ENCODE peak calls at places on chromosomes 2 and 18, in eight cellular contexts. One of them, this sample, is unnamed.

GRCh38 chr2:30705711-30706533 is 101.3 kb downstream of the CAPN13 start:
- DNase-seq in ovary: no peak
- DNase-seq in fibroblast of lung: no peak
- DNase-seq in heart right ventricle: no peak
- DNase-seq in CD4-positive, alpha-beta T cell: no peak
- DNase-seq in AG04450: no peak
- DNase-seq in substantia nigra: no peak
- DNase-seq in A673: no peak
- DNase-seq in this sample: no peak

GRCh38 chr2:30702694-30703093 is 104.6 kb downstream of the CAPN13 start:
- DNase-seq in ovary: no peak
- DNase-seq in fibroblast of lung: no peak
- DNase-seq in heart right ventricle: no peak
- DNase-seq in CD4-positive, alpha-beta T cell: no peak
- DNase-seq in AG04450: no peak
- DNase-seq in substantia nigra: no peak
- DNase-seq in A673: no peak
- DNase-seq in this sample: no peak

GRCh38 chr18:457533-457932 is 43.0 kb downstream of the COLEC12 start:
- DNase-seq in ovary: no peak
- DNase-seq in fibroblast of lung: peak; percentile 69
- DNase-seq in heart right ventricle: no peak
- DNase-seq in CD4-positive, alpha-beta T cell: no peak
- DNase-seq in AG04450: no peak
- DNase-seq in substantia nigra: no peak
- DNase-seq in A673: no peak
- DNase-seq in this sample: no peak

GRCh38 chr2:179020156-179020750 is 29.7 kb downstream of the CCDC141 start:
- DNase-seq in ovary: no peak
- DNase-seq in fibroblast of lung: no peak
- DNase-seq in heart right ventricle: no peak
- DNase-seq in CD4-positive, alpha-beta T cell: no peak
- DNase-seq in AG04450: no peak
- DNase-seq in substantia nigra: no peak
- DNase-seq in A673: peak; percentile 30
- DNase-seq in this sample: no peak

GRCh38 chr2:24050041-24050655 is 607 bp downstream of the FKBP1B start:
- DNase-seq in ovary: peak; percentile 37
- DNase-seq in fibroblast of lung: peak; percentile 19
- DNase-seq in heart right ventricle: peak; percentile 9
- DNase-seq in CD4-positive, alpha-beta T cell: no peak
- DNase-seq in AG04450: no peak
- DNase-seq in substantia nigra: peak; percentile 28
- DNase-seq in A673: peak; percentile 50
- DNase-seq in this sample: no peak

GRCh38 chr2:85987266-85988178 is 98.7 kb upstream of the ST3GAL5 start:
- DNase-seq in ovary: no peak
- DNase-seq in fibroblast of lung: no peak
- DNase-seq in heart right ventricle: no peak
- DNase-seq in CD4-positive, alpha-beta T cell: no peak
- DNase-seq in AG04450: no peak
- DNase-seq in substantia nigra: no peak
- DNase-seq in A673: no peak
- DNase-seq in this sample: no peak

GRCh38 chr2:180573951-180574350 is 406.5 kb upstream of the UBE2E3 start:
- DNase-seq in ovary: no peak
- DNase-seq in fibroblast of lung: no peak
- DNase-seq in heart right ventricle: no peak
- DNase-seq in CD4-positive, alpha-beta T cell: no peak
- DNase-seq in AG04450: no peak
- DNase-seq in substantia nigra: no peak
- DNase-seq in A673: no peak
- DNase-seq in this sample: no peak

GRCh38 chr2:58974881-58975280 is 733.8 kb upstream of the FANCL start:
- DNase-seq in ovary: no peak
- DNase-seq in fibroblast of lung: no peak
- DNase-seq in heart right ventricle: no peak
- DNase-seq in CD4-positive, alpha-beta T cell: no peak
- DNase-seq in AG04450: no peak
- DNase-seq in substantia nigra: no peak
- DNase-seq in A673: no peak
- DNase-seq in this sample: peak; percentile 8

GRCh38 chr18:9951022-9951859 is 37.4 kb downstream of the VAPA start:
- DNase-seq in ovary: no peak
- DNase-seq in fibroblast of lung: peak; percentile 86
- DNase-seq in heart right ventricle: no peak
- DNase-seq in CD4-positive, alpha-beta T cell: no peak
- DNase-seq in AG04450: peak; percentile 43
- DNase-seq in substantia nigra: no peak
- DNase-seq in A673: peak; percentile 81
- DNase-seq in this sample: no peak

GRCh38 chr2:172704072-172704936 is 31.3 kb upstream of the RAPGEF4 start:
- DNase-seq in ovary: no peak
- DNase-seq in fibroblast of lung: peak; percentile 54
- DNase-seq in heart right ventricle: no peak
- DNase-seq in CD4-positive, alpha-beta T cell: no peak
- DNase-seq in AG04450: no peak
- DNase-seq in substantia nigra: no peak
- DNase-seq in A673: peak; percentile 71
- DNase-seq in this sample: no peak

GRCh38 chr2:86414996-86415395 is 26.2 kb upstream of the KDM3A start:
- DNase-seq in ovary: no peak
- DNase-seq in fibroblast of lung: no peak
- DNase-seq in heart right ventricle: no peak
- DNase-seq in CD4-positive, alpha-beta T cell: no peak
- DNase-seq in AG04450: no peak
- DNase-seq in substantia nigra: no peak
- DNase-seq in A673: peak; percentile 40
- DNase-seq in this sample: no peak

GRCh38 chr2:45944075-45944474 is 292.6 kb downstream of the PRKCE start:
- DNase-seq in ovary: no peak
- DNase-seq in fibroblast of lung: peak; percentile 57
- DNase-seq in heart right ventricle: no peak
- DNase-seq in CD4-positive, alpha-beta T cell: no peak
- DNase-seq in AG04450: peak; percentile 34
- DNase-seq in substantia nigra: no peak
- DNase-seq in A673: peak; percentile 42
- DNase-seq in this sample: no peak

GRCh38 chr18:9405977-9406376 is 69.3 kb upstream of the RALBP1 start:
- DNase-seq in ovary: no peak
- DNase-seq in fibroblast of lung: no peak
- DNase-seq in heart right ventricle: no peak
- DNase-seq in CD4-positive, alpha-beta T cell: no peak
- DNase-seq in AG04450: no peak
- DNase-seq in substantia nigra: no peak
- DNase-seq in A673: no peak
- DNase-seq in this sample: no peak

GRCh38 chr2:138775725-138776124 is 4.5 kb downstream of the NXPH2 start:
- DNase-seq in ovary: no peak
- DNase-seq in fibroblast of lung: no peak
- DNase-seq in heart right ventricle: no peak
- DNase-seq in CD4-positive, alpha-beta T cell: no peak
- DNase-seq in AG04450: no peak
- DNase-seq in substantia nigra: no peak
- DNase-seq in A673: no peak
- DNase-seq in this sample: no peak

GRCh38 chr2:26325851-26326250 is 20.1 kb upstream of the SELENOI start:
- DNase-seq in ovary: no peak
- DNase-seq in fibroblast of lung: peak; percentile 81
- DNase-seq in heart right ventricle: no peak
- DNase-seq in CD4-positive, alpha-beta T cell: no peak
- DNase-seq in AG04450: no peak
- DNase-seq in substantia nigra: no peak
- DNase-seq in A673: no peak
- DNase-seq in this sample: no peak

DNA sequence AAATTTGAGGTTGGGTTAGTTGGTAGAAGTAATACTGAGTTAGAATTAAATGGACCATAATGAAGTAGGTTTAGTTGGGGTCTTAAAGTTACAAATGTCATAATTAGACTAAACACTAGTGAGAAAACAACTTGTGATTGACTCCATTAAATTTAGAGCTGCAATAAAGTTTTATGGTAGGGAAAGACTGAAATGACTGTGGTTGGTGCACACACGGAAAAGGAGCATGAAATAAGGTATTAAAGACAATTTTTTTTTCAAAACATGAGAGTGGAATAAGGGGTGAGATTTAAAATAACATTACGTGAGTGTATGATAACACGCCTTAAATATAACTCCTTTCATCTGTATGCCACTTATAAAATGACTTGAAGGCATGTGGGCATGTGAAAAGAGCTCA is 1.5 kb downstream of the FRZB start:
- DNase-seq in ovary: no peak
- DNase-seq in fibroblast of lung: no peak
- DNase-seq in heart right ventricle: no peak
- DNase-seq in CD4-positive, alpha-beta T cell: no peak
- DNase-seq in AG04450: no peak
- DNase-seq in substantia nigra: no peak
- DNase-seq in A673: no peak
- DNase-seq in this sample: no peak
- H3K27ac ChIP-seq in ovary: no peak overlapping the region
- H3K27ac ChIP-seq in fibroblast of lung: no peak overlapping the region
- H3K27ac ChIP-seq in heart right ventricle: no peak overlapping the region
- H3K27ac ChIP-seq in CD4-positive, alpha-beta T cell: no peak overlapping the region
- H3K27ac ChIP-seq in AG04450: no peak overlapping the region
- H3K27ac ChIP-seq in substantia nigra: no peak overlapping the region
- H3K27ac ChIP-seq in A673: no peak overlapping the region
- H3K27ac ChIP-seq in this sample: no peak overlapping the region

DNA sequence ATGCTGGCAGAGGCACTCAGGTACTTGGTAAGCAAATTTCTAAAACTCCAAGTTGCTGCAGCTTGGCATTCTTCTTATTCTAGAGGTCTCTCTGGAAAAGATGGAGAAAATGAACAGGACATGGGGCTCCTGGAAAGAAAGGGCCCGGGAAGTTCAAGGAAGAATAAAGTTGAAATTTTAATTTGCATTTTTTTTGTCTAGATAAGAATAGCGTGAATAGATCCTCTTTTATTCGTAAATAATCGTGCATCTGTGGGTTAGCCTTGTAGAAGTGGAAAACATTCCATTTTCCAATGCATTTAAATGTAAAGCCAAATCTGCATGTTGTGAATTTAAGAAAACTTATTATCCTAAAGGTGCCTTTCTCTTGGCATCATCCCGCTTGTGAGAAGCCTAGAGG is 61.0 kb downstream of the TNFRSF11A start:
- DNase-seq in ovary: no peak
- DNase-seq in fibroblast of lung: no peak
- DNase-seq in heart right ventricle: no peak
- DNase-seq in CD4-positive, alpha-beta T cell: no peak
- DNase-seq in AG04450: no peak
- DNase-seq in substantia nigra: no peak
- DNase-seq in A673: no peak
- DNase-seq in this sample: no peak
- H3K27ac ChIP-seq in ovary: no peak overlapping the region
- H3K27ac ChIP-seq in fibroblast of lung: no peak overlapping the region
- H3K27ac ChIP-seq in heart right ventricle: no peak overlapping the region
- H3K27ac ChIP-seq in CD4-positive, alpha-beta T cell: no peak overlapping the region
- H3K27ac ChIP-seq in AG04450: no peak overlapping the region
- H3K27ac ChIP-seq in substantia nigra: no peak overlapping the region
- H3K27ac ChIP-seq in A673: no peak overlapping the region
- H3K27ac ChIP-seq in this sample: no peak overlapping the region

DNA sequence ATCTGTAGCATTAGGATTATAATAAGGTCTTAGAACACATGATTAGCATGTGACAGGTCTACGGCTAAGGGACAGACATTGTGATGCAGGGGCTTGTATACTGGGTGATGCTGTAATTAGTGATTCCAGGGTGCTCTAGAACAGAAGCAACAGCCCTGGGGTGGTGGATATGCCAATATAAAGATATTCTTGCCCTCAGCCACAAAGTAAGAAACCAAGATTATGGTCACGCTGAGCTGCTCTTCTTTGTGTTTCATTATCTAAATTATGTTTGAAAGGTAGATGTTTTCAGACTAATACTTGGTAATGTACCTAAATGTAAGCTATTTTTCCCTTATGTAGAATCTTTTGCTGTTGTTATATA is 45.3 kb downstream of the FN1 start:
- DNase-seq in ovary: no peak
- DNase-seq in fibroblast of lung: no peak
- DNase-seq in heart right ventricle: no peak
- DNase-seq in CD4-positive, alpha-beta T cell: no peak
- DNase-seq in AG04450: no peak
- DNase-seq in substantia nigra: no peak
- DNase-seq in A673: no peak
- DNase-seq in this sample: no peak
- H3K27ac ChIP-seq in ovary: no peak overlapping the region
- H3K27ac ChIP-seq in fibroblast of lung: no peak overlapping the region
- H3K27ac ChIP-seq in heart right ventricle: no peak overlapping the region
- H3K27ac ChIP-seq in CD4-positive, alpha-beta T cell: no peak overlapping the region
- H3K27ac ChIP-seq in AG04450: no peak overlapping the region
- H3K27ac ChIP-seq in substantia nigra: no peak overlapping the region
- H3K27ac ChIP-seq in A673: no peak overlapping the region
- H3K27ac ChIP-seq in this sample: no peak overlapping the region

GRCh38 chr2:239952665-239953417 is 72.3 kb downstream of the NDUFA10 start:
- DNase-seq in ovary: no peak
- DNase-seq in fibroblast of lung: no peak
- DNase-seq in heart right ventricle: no peak
- DNase-seq in CD4-positive, alpha-beta T cell: no peak
- DNase-seq in AG04450: no peak
- DNase-seq in substantia nigra: no peak
- DNase-seq in A673: no peak
- DNase-seq in this sample: no peak
- H3K27ac ChIP-seq in ovary: peak overlapping the region; percentile 19
- H3K27ac ChIP-seq in fibroblast of lung: no peak overlapping the region
- H3K27ac ChIP-seq in heart right ventricle: no peak overlapping the region
- H3K27ac ChIP-seq in CD4-positive, alpha-beta T cell: no peak overlapping the region
- H3K27ac ChIP-seq in AG04450: no peak overlapping the region
- H3K27ac ChIP-seq in substantia nigra: peak overlapping the region; percentile 19
- H3K27ac ChIP-seq in A673: no peak overlapping the region
- H3K27ac ChIP-seq in this sample: no peak overlapping the region

GRCh38 chr2:182062329-182062972 is 76.8 kb downstream of the PPP1R1C start:
- DNase-seq in ovary: no peak
- DNase-seq in fibroblast of lung: no peak
- DNase-seq in heart right ventricle: no peak
- DNase-seq in CD4-positive, alpha-beta T cell: no peak
- DNase-seq in AG04450: no peak
- DNase-seq in substantia nigra: no peak
- DNase-seq in A673: no peak
- DNase-seq in this sample: no peak
- H3K27ac ChIP-seq in ovary: no peak overlapping the region
- H3K27ac ChIP-seq in fibroblast of lung: no peak overlapping the region
- H3K27ac ChIP-seq in heart right ventricle: no peak overlapping the region
- H3K27ac ChIP-seq in CD4-positive, alpha-beta T cell: no peak overlapping the region
- H3K27ac ChIP-seq in AG04450: no peak overlapping the region
- H3K27ac ChIP-seq in substantia nigra: no peak overlapping the region
- H3K27ac ChIP-seq in A673: no peak overlapping the region
- H3K27ac ChIP-seq in this sample: no peak overlapping the region

GRCh38 chr2:236993-237539 is 26.8 kb downstream of the SH3YL1 start:
- DNase-seq in ovary: no peak
- DNase-seq in fibroblast of lung: no peak
- DNase-seq in heart right ventricle: no peak
- DNase-seq in CD4-positive, alpha-beta T cell: no peak
- DNase-seq in AG04450: no peak
- DNase-seq in substantia nigra: no peak
- DNase-seq in A673: no peak
- DNase-seq in this sample: no peak
- H3K27ac ChIP-seq in ovary: no peak overlapping the region
- H3K27ac ChIP-seq in fibroblast of lung: no peak overlapping the region
- H3K27ac ChIP-seq in heart right ventricle: no peak overlapping the region
- H3K27ac ChIP-seq in CD4-positive, alpha-beta T cell: no peak overlapping the region
- H3K27ac ChIP-seq in AG04450: no peak overlapping the region
- H3K27ac ChIP-seq in substantia nigra: peak overlapping the region; percentile 92
- H3K27ac ChIP-seq in A673: no peak overlapping the region
- H3K27ac ChIP-seq in this sample: peak overlapping the region; percentile 72

GRCh38 chr18:37481058-37481457 is 84.5 kb downstream of the CELF4 start:
- DNase-seq in ovary: no peak
- DNase-seq in fibroblast of lung: no peak
- DNase-seq in heart right ventricle: no peak
- DNase-seq in CD4-positive, alpha-beta T cell: no peak
- DNase-seq in AG04450: no peak
- DNase-seq in substantia nigra: no peak
- DNase-seq in A673: no peak
- DNase-seq in this sample: no peak
- H3K27ac ChIP-seq in ovary: no peak overlapping the region
- H3K27ac ChIP-seq in fibroblast of lung: no peak overlapping the region
- H3K27ac ChIP-seq in heart right ventricle: no peak overlapping the region
- H3K27ac ChIP-seq in CD4-positive, alpha-beta T cell: no peak overlapping the region
- H3K27ac ChIP-seq in AG04450: no peak overlapping the region
- H3K27ac ChIP-seq in substantia nigra: no peak overlapping the region
- H3K27ac ChIP-seq in A673: no peak overlapping the region
- H3K27ac ChIP-seq in this sample: no peak overlapping the region

This sample was measured in caudate nucleus.